ENCODE peak calls at places on chromosomes 5 and 9, in nine cellular contexts. V, Q, P, X, O, W, Y, A and S are unnamed samples.

GRCh38 chr5:81428446-81428845 is 34.5 kb upstream of the ACOT12 start:
- DNase-seq in W (no peak), A (no peak), X (no peak), V (no peak), O (no peak), P (no peak), Y (no peak), Q (no peak), S (no peak)

GRCh38 chr9:79809931-79810330 is 238.2 kb downstream of the TLE4 start:
- DNase-seq in O (no peak), X (no peak), P (no peak), Q (peak; percentile 67), A (no peak), Y (no peak), V (no peak), W (no peak), S (no peak)

GRCh38 chr9:132739705-132740310 is 69.5 kb downstream of the GTF3C4 start:
- DNase-seq in V (no peak), Y (no peak), W (no peak), Q (no peak), O (no peak), X (peak; percentile 61), A (no peak), P (no peak), S (no peak)

GRCh38 chr5:16596541-16596940 is 20.3 kb downstream of the RETREG1 start:
- DNase-seq in W (no peak), Y (no peak), Q (peak; percentile 72), O (no peak), X (no peak), P (no peak), V (no peak), A (no peak), S (no peak)

GRCh38 chr5:91272858-91273257 is 110.3 kb downstream of the ARRDC3 start:
- DNase-seq in A (no peak), Y (no peak), O (no peak), V (peak; percentile 92), Q (peak; percentile 42), W (peak; percentile 70), X (no peak), P (no peak), S (no peak)

GRCh38 chr9:120646943-120647342 is 67.0 kb upstream of the CDK5RAP2 start:
- DNase-seq in O (no peak), V (no peak), Y (no peak), Q (no peak), P (no peak), X (no peak), A (no peak), W (no peak), S (no peak)

GRCh38 chr5:149546974-149547373 is 4.3 kb downstream of the CSNK1A1 start:
- DNase-seq in A (no peak), P (no peak), Q (no peak), V (no peak), O (no peak), Y (no peak), X (no peak), W (no peak), S (no peak)

GRCh38 chr5:26245327-26245726 is 793.1 kb downstream of the CDH9 start:
- DNase-seq in O (no peak), V (no peak), Y (no peak), A (no peak), X (no peak), P (no peak), Q (no peak), W (no peak), S (no peak)

GRCh38 chr9:21096172-21096900 is 18.6 kb upstream of the IFNB1 start:
- DNase-seq in Y (peak; percentile 4), A (peak; percentile 60), X (no peak), W (peak; percentile 47), O (no peak), Q (peak; percentile 25), V (peak; percentile 64), P (no peak), S (peak; percentile 59)

GRCh38 chr5:172700686-172701324 is 59.7 kb downstream of the NEURL1B start:
- DNase-seq in A (no peak), W (no peak), Q (no peak), Y (no peak), V (no peak), O (no peak), X (no peak), P (no peak), S (no peak)

GRCh38 chr5:136811551-136811950 is 446.2 kb upstream of the TRPC7 start:
- DNase-seq in P (peak; percentile 21), Q (peak; percentile 86), Y (peak; percentile 7), O (no peak), A (peak; percentile 45), V (no peak), X (no peak), W (no peak), S (no peak)

GRCh38 chr5:135891804-135892203 is 3.8 kb downstream of the IL9 start:
- DNase-seq in Y (no peak), O (no peak), V (no peak), X (no peak), A (no peak), W (no peak), Q (no peak), P (no peak), S (peak; percentile 11)

GRCh38 chr9:103755986-103756385 is 338.1 kb upstream of the SMC2 start:
- DNase-seq in Y (no peak), V (no peak), P (no peak), Q (no peak), A (no peak), X (no peak), W (no peak), O (no peak), S (no peak)

GRCh38 chr5:107578051-107578635 is 92.6 kb downstream of the EFNA5 start:
- DNase-seq in V (no peak), O (no peak), Y (peak; percentile 28), X (no peak), P (no peak), Q (no peak), A (no peak), W (no peak), S (no peak)

GRCh38 chr5:164876793-164877192 is 1371.4 kb downstream of the MAT2B start:
- DNase-seq in Q (no peak), A (no peak), Y (no peak), P (no peak), W (no peak), O (no peak), X (no peak), V (no peak), S (no peak)

GRCh38 chr9:97710356-97711222 is 13.4 kb upstream of the XPA start:
- DNase-seq in W (peak; percentile 78), V (peak; percentile 72), P (peak; percentile 44), O (no peak), A (no peak), Y (no peak), X (no peak), Q (peak; percentile 83), S (peak; percentile 79)

GRCh38 chr5:133938039-133938821 is 30.2 kb downstream of the C5orf15 start:
- DNase-seq in O (no peak), Q (no peak), W (no peak), X (no peak), A (no peak), P (no peak), Y (no peak), V (peak; percentile 33), S (peak; percentile 70)

GRCh38 chr9:92501671-92502393 is 19.5 kb upstream of the ASPN start:
- DNase-seq in P (peak; percentile 47), A (no peak), O (no peak), Y (peak; percentile 45), Q (peak; percentile 58), X (peak; percentile 35), W (peak; percentile 36), V (peak; percentile 60), S (peak; percentile 56)

GRCh38 chr5:53923969-53924876 is 363.8 kb downstream of the NDUFS4 start:
- DNase-seq in X (no peak), O (no peak), Q (peak; percentile 21), A (no peak), Y (no peak), W (no peak), V (no peak), P (no peak), S (no peak)

GRCh38 chr5:150097152-150097551 is 10.8 kb upstream of the CSF1R start:
- DNase-seq in O (no peak), P (no peak), X (no peak), V (no peak), W (no peak), Y (no peak), Q (no peak), A (no peak), S (no peak)

GRCh38 chr5:172765766-172766286 is 5.2 kb downstream of the DUSP1 start:
- DNase-seq in X (no peak), W (no peak), P (no peak), A (no peak), O (no peak), Q (no peak), Y (no peak), V (no peak), S (peak; percentile 47)

GRCh38 chr9:16625831-16626230 is 244.6 kb downstream of the BNC2 start:
- DNase-seq in O (no peak), Y (no peak), P (no peak), V (no peak), A (no peak), W (no peak), Q (no peak), X (no peak), S (no peak)

GRCh38 chr5:163855754-163856153 is 350.3 kb downstream of the MAT2B start:
- DNase-seq in A (no peak), X (no peak), Y (no peak), O (no peak), V (no peak), P (no peak), Q (no peak), W (no peak), S (no peak)

GRCh38 chr5:9151671-9152427 is 394.0 kb downstream of the SEMA5A start:
- DNase-seq in X (no peak), Q (no peak), W (no peak), A (no peak), O (no peak), P (no peak), V (no peak), Y (no peak), S (no peak)

GRCh38 chr5:158463971-158464370 is 605.0 kb upstream of the CLINT1 start:
- DNase-seq in P (peak; percentile 44), Q (peak; percentile 54), A (no peak), V (no peak), O (no peak), Y (no peak), W (no peak), X (no peak), S (no peak)

GRCh38 chr5:123474238-123474637 is 37.7 kb upstream of the CSNK1G3 start:
- DNase-seq in W (no peak), V (no peak), Q (no peak), Y (no peak), A (no peak), O (no peak), X (no peak), P (no peak), S (no peak)

GRCh38 chr5:53733853-53734252 is 173.4 kb downstream of the NDUFS4 start:
- DNase-seq in W (no peak), P (no peak), Q (no peak), A (no peak), X (no peak), Y (no peak), O (no peak), V (peak; percentile 1), S (no peak)

GRCh38 chr9:87620727-87621322 is 105.1 kb upstream of the CTSL start:
- DNase-seq in V (no peak), O (no peak), W (no peak), A (no peak), X (no peak), P (no peak), Q (no peak), Y (no peak), S (no peak)

GRCh38 chr5:170572453-170572852 is 68.6 kb downstream of the KCNIP1 start:
- DNase-seq in P (no peak), V (peak; percentile 54), W (peak; percentile 32), Y (no peak), A (peak; percentile 18), Q (no peak), O (peak; percentile 27), X (no peak), S (no peak)

GRCh38 chr5:111774525-111774924 is 17.5 kb upstream of the NREP start:
- DNase-seq in O (no peak), W (no peak), Y (no peak), X (peak; percentile 59), V (peak; percentile 36), Q (no peak), A (no peak), P (no peak), S (peak; percentile 76)

GRCh38 chr5:166722939-166723338 is 1568.5 kb upstream of the WWC1 start:
- DNase-seq in V (no peak), Q (no peak), A (peak; percentile 84), O (no peak), P (no peak), X (no peak), W (no peak), Y (peak; percentile 21), S (no peak)